ENCODE peak calls at places on chromosomes 12 and 14, in seven cellular contexts. H, B, I, U, T, G and V are unnamed samples.

GRCh38 chr12:93214523-93215289 is 163.0 kb upstream of the NUDT4 start:
- DNase-seq in H (no peak), B (no peak), I (peak), U (no peak), T (no peak), G (no peak), V (no peak)

GRCh38 chr14:36105401-36105800 is 71.1 kb downstream of the PTCSC3 start:
- DNase-seq in H (peak), B (peak), I (peak), U (no peak), T (peak), G (no peak), V (no peak)

GRCh38 chr14:103999795-104000440 is 57.6 kb upstream of the RD3L start:
- DNase-seq in H (no peak), B (no peak), I (no peak), U (no peak), T (no peak), G (no peak), V (no peak)

GRCh38 chr12:118884226-118884625 is 97.1 kb upstream of the SRRM4 start:
- DNase-seq in H (no peak), B (no peak), I (no peak), U (no peak), T (no peak), G (no peak), V (no peak)

GRCh38 chr14:68795602-68796417 is 2.9 kb upstream of the ZFP36L1 start:
- DNase-seq in H (peak), B (no peak), I (peak), U (no peak), T (peak), G (peak), V (peak)

GRCh38 chr14:52724360-52724644 is 5.7 kb upstream of the STYX start:
- DNase-seq in H (no peak), B (no peak), I (no peak), U (no peak), T (no peak), G (no peak), V (no peak)

GRCh38 chr12:643478-644292 is 19.6 kb downstream of the NINJ2 start:
- DNase-seq in H (no peak), B (no peak), I (no peak), U (no peak), T (no peak), G (no peak), V (peak)

GRCh38 chr12:1594045-1594294 is 411 bp downstream of the FBXL14 start:
- DNase-seq in H (peak), B (no peak), I (peak), U (no peak), T (peak), G (no peak), V (peak)

GRCh38 chr12:32949815-32950214 is 53.2 kb upstream of the PKP2 start:
- DNase-seq in H (no peak), B (no peak), I (no peak), U (no peak), T (no peak), G (no peak), V (no peak)

GRCh38 chr12:122830517-122831214 is 4.6 kb upstream of the HIP1R start:
- DNase-seq in H (no peak), B (peak), I (peak), U (peak), T (peak), G (peak), V (peak)

GRCh38 chr12:127389923-127390322 is 877.0 kb upstream of the TMEM132C start:
- DNase-seq in H (peak), B (no peak), I (peak), U (no peak), T (peak), G (peak), V (no peak)

GRCh38 chr12:22578328-22578727 is 34.0 kb upstream of the C2CD5 start:
- DNase-seq in H (no peak), B (no peak), I (peak), U (no peak), T (no peak), G (no peak), V (no peak)

GRCh38 chr14:21614245-21614644 is 20.5 kb downstream of the OR10G2 start:
- DNase-seq in H (no peak), B (no peak), I (no peak), U (no peak), T (no peak), G (no peak), V (no peak)

GRCh38 chr14:105171004-105171673 is 2.6 kb upstream of the JAG2 start:
- DNase-seq in H (no peak), B (no peak), I (no peak), U (no peak), T (no peak), G (no peak), V (no peak)

GRCh38 chr14:98758440-98758839 is 513.6 kb downstream of the BCL11B start:
- DNase-seq in H (no peak), B (no peak), I (no peak), U (no peak), T (no peak), G (no peak), V (no peak)

GRCh38 chr12:53495903-53496751 is 3.1 kb downstream of the MAP3K12 start:
- DNase-seq in H (peak), B (no peak), I (no peak), U (no peak), T (peak), G (no peak), V (peak)

GRCh38 chr12:116821291-116821690 is 60.0 kb downstream of the HRK start:
- DNase-seq in H (peak), B (no peak), I (no peak), U (no peak), T (no peak), G (no peak), V (no peak)

GRCh38 chr14:19878029-19878642 is 3.2 kb downstream of the OR4K2 start:
- DNase-seq in H (no peak), B (peak), I (peak), U (no peak), T (no peak), G (no peak), V (no peak)

GRCh38 chr12:131395971-131396573 is 314.8 kb upstream of the SFSWAP start:
- DNase-seq in H (no peak), B (no peak), I (no peak), U (no peak), T (no peak), G (no peak), V (no peak)

GRCh38 chr12:115934046-115934445 is 343.4 kb downstream of the MED13L start:
- DNase-seq in H (no peak), B (no peak), I (no peak), U (no peak), T (no peak), G (no peak), V (no peak)

GRCh38 chr14:89041245-89041585 is 216.8 kb downstream of the TTC8 start:
- DNase-seq in H (no peak), B (peak), I (peak), U (no peak), T (no peak), G (no peak), V (no peak)

GRCh38 chr12:70724444-70724843 is 87.2 kb upstream of the PTPRB start:
- DNase-seq in H (peak), B (peak), I (peak), U (no peak), T (peak), G (no peak), V (no peak)

GRCh38 chr12:123388218-123388947 is 4.5 kb downstream of the KMT5A start:
- DNase-seq in H (peak), B (no peak), I (peak), U (no peak), T (peak), G (peak), V (peak)

GRCh38 chr12:104686196-104686595 is 229.4 kb downstream of the CHST11 start:
- DNase-seq in H (no peak), B (no peak), I (peak), U (no peak), T (peak), G (peak), V (no peak)

GRCh38 chr14:77302926-77303325 is 17.8 kb downstream of the POMT2 start:
- DNase-seq in H (no peak), B (peak), I (peak), U (peak), T (peak), G (peak), V (peak)

GRCh38 chr12:19915392-19916192 is 452.7 kb upstream of the PDE3A start:
- DNase-seq in H (no peak), B (peak), I (peak), U (no peak), T (peak), G (peak), V (no peak)

GRCh38 chr12:113263431-113263963 is 42.2 kb downstream of the TPCN1 start:
- DNase-seq in H (no peak), B (no peak), I (no peak), U (no peak), T (no peak), G (no peak), V (no peak)

GRCh38 chr14:43795600-43796228 is 711.4 kb downstream of the FSCB start:
- DNase-seq in H (no peak), B (no peak), I (peak), U (no peak), T (peak), G (no peak), V (no peak)

GRCh38 chr12:977163-977562 is 13.9 kb upstream of the ERC1 start:
- DNase-seq in H (no peak), B (no peak), I (no peak), U (no peak), T (no peak), G (no peak), V (no peak)

GRCh38 chr12:39365364-39366001 is 77.4 kb downstream of the KIF21A start:
- DNase-seq in H (no peak), B (no peak), I (no peak), U (no peak), T (no peak), G (no peak), V (no peak)

GRCh38 chr12:46661161-46661845 is 164.5 kb downstream of the SLC38A4 start:
- DNase-seq in H (no peak), B (peak), I (peak), U (no peak), T (peak), G (peak), V (peak)
- H3K27ac ChIP-seq in H (no peak), B (peak), I (peak), U (peak), T (peak), G (peak), V (peak)

DNA sequence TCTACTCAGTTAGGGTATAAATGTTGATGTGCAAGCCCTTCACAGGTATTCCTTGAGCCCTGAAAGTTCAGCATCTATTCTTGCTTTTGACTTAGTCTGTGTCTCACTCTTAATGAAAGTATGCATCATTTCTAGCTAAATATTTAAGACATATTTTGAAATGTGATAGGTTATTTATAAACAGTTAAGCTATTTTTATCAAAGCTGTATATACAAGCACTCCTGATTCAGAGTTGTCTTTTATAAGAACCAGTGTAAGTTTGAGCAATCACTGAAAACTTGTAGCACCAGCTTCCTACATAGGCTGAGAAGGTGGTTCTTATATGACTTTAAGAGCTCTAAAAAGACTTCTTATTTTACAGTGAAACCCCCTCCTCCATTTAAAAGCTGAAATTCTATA is 98.6 kb downstream of the MYF5 start:
- DNase-seq in H (no peak), B (no peak), I (no peak), U (no peak), T (peak), G (no peak), V (no peak)
- H2AFZ ChIP-seq in H (no peak), B (no peak), I (no peak), U (no peak), T (no peak), G (no peak), V (no peak)

GRCh38 chr12:108333898-108334699 is 5.0 kb downstream of the CMKLR1 start:
- DNase-seq in H (no peak), B (no peak), I (peak), U (no peak), T (no peak), G (peak), V (peak)
- H3K27ac ChIP-seq in H (no peak), B (no peak), I (no peak), U (no peak), T (no peak), G (no peak), V (peak)

GRCh38 chr12:91563011-91563410 is 380.4 kb upstream of the DCN start:
- DNase-seq in H (no peak), B (no peak), I (no peak), U (no peak), T (no peak), G (no peak), V (no peak)
- H2AFZ ChIP-seq in H (no peak), B (peak), I (no peak), U (no peak), T (no peak), G (no peak), V (peak)

GRCh38 chr12:4448943-4449861 is 3.6 kb upstream of the FGF6 start:
- DNase-seq in H (no peak), B (no peak), I (no peak), U (no peak), T (no peak), G (no peak), V (no peak)
- H3K27ac ChIP-seq in H (no peak), B (no peak), I (no peak), U (no peak), T (no peak), G (no peak), V (no peak)

GRCh38 chr12:43805149-43805856 is 814 bp downstream of the TWF1 start:
- DNase-seq in H (no peak), B (no peak), I (no peak), U (no peak), T (no peak), G (peak), V (peak)
- H2AFZ ChIP-seq in H (no peak), B (no peak), I (peak), U (peak), T (no peak), G (peak), V (peak)

DNA sequence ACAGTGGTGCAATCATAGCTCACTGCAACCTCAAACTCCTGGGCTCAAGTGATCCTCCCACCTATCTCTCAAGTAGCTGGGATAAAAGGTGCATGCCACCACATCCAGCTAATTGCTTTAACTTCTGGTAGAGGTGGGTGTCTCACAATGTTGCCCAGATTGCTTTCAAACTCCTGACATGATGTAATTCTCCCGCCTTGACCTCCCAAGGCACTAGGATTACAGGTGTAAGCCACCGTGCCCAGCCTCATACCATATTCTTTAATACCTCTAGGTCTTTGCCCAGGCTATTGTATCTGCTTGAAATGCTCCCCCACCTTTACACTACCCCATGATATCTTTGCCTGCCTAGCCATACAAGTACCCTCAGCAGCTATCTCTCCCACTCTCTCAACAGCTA is 11.3 kb downstream of the R3HDM2 start:
- DNase-seq in H (no peak), B (no peak), I (no peak), U (no peak), T (no peak), G (no peak), V (no peak)
- H3K27ac ChIP-seq in H (no peak), B (no peak), I (no peak), U (no peak), T (no peak), G (no peak), V (no peak)

GRCh38 chr14:85315290-85315689 is 214.7 kb upstream of the FLRT2 start:
- DNase-seq in H (no peak), B (no peak), I (no peak), U (no peak), T (peak), G (no peak), V (peak)

GRCh38 chr14:85315891-85316290 is 214.1 kb upstream of the FLRT2 start:
- DNase-seq in H (no peak), B (no peak), I (no peak), U (no peak), T (no peak), G (no peak), V (no peak)

GRCh38 chr14:85319101-85319500 is 210.8 kb upstream of the FLRT2 start:
- DNase-seq in H (no peak), B (no peak), I (peak), U (no peak), T (no peak), G (no peak), V (no peak)

GRCh38 chr14:85317491-85318021 is 212.4 kb upstream of the FLRT2 start:
- DNase-seq in H (no peak), B (no peak), I (peak), U (no peak), T (no peak), G (peak), V (no peak)

GRCh38 chr14:85316701-85317100 is 213.2 kb upstream of the FLRT2 start:
- DNase-seq in H (no peak), B (no peak), I (no peak), U (no peak), T (peak), G (peak), V (no peak)
- H2AFZ ChIP-seq in H (no peak), B (no peak), I (no peak), U (no peak), T (no peak), G (no peak), V (no peak)